ENCODE peak calls at places on chromosomes 13 and 19, in four cellular contexts. W is IMR-90, M is H9, Q is neuronal stem cell. V is an unnamed sample.

GRCh38 chr13:48476674-48477073 is 56.2 kb downstream of the RCBTB2 start:
- DNase-seq in Q (no peak), M (no peak), W (no peak), V (no peak)

GRCh38 chr19:6066661-6067646 is 43.3 kb downstream of the RFX2 start:
- DNase-seq in Q (peak; percentile 95), M (peak; percentile 79), W (peak; percentile 86), V (peak; percentile 98)

GRCh38 chr19:13012690-13013608 is 17.7 kb downstream of the NFIX start:
- DNase-seq in Q (no peak), M (peak; percentile 58), W (peak; percentile 63), V (peak; percentile 47)

GRCh38 chr19:58170860-58171259 is 12.0 kb upstream of the ZNF274 start:
- DNase-seq in Q (no peak), W (peak; percentile 42), M (no peak), V (no peak)

GRCh38 chr13:112693831-112694497 is 4.1 kb downstream of the ATP11A start:
- DNase-seq in Q (no peak), M (peak; percentile 31), W (peak; percentile 90), V (no peak)

GRCh38 chr13:41117859-41118258 is 14.7 kb downstream of the KBTBD6 start:
- DNase-seq in W (no peak), M (no peak), Q (no peak), V (no peak)

GRCh38 chr13:38783992-38784875 is 97.4 kb downstream of the FREM2 start:
- DNase-seq in W (no peak), M (no peak), Q (no peak), V (no peak)

GRCh38 chr19:18203408-18203862 is 407 bp downstream of the RAB3A start:
- DNase-seq in M (no peak), W (no peak), Q (no peak), V (no peak)

GRCh38 chr19:39014037-39014436 is 18.3 kb downstream of the FBXO27 start:
- DNase-seq in Q (no peak), M (no peak), W (no peak), V (no peak)

GRCh38 chr13:39603424-39603947 is 493 bp upstream of the LHFPL6 start:
- DNase-seq in M (peak; percentile 41), Q (no peak), W (peak; percentile 24), V (peak; percentile 72)

GRCh38 chr19:52211926-52212571 is 22.2 kb downstream of the PPP2R1A start:
- DNase-seq in Q (no peak), W (no peak), M (no peak), V (no peak)

GRCh38 chr13:91904005-91904404 is 505.6 kb downstream of the GPC5 start:
- DNase-seq in W (no peak), Q (no peak), M (no peak), V (no peak)

GRCh38 chr19:8500158-8500557 is 2.3 kb downstream of the PRAM1 start:
- DNase-seq in M (no peak), W (no peak), Q (no peak), V (peak; percentile 43)

GRCh38 chr13:19062801-19063200 is 118.8 kb downstream of the TUBA3C start:
- DNase-seq in W (no peak), Q (no peak), M (no peak), V (no peak)

GRCh38 chr19:5439452-5439851 is 15.8 kb upstream of the ZNRF4 start:
- DNase-seq in M (no peak), Q (no peak), W (no peak), V (no peak)

GRCh38 chr13:110856941-110857835 is 57.7 kb downstream of the ANKRD10 start:
- DNase-seq in W (no peak), M (no peak), Q (no peak), V (no peak)

GRCh38 chr19:4583961-4584669 is 24.6 kb upstream of the SEMA6B start:
- DNase-seq in Q (peak; percentile 71), M (peak; percentile 67), W (no peak), V (peak; percentile 54)

GRCh38 chr13:80276371-80277289 is 64.3 kb downstream of the SPRY2 start:
- DNase-seq in M (no peak), W (peak; percentile 23), Q (peak; percentile 93), V (peak; percentile 45)

GRCh38 chr19:18419699-18420460 is 682 bp downstream of the SSBP4 start:
- DNase-seq in Q (no peak), M (no peak), W (no peak), V (no peak)

GRCh38 chr13:100490692-100491091 is 97.9 kb downstream of the GGACT start:
- DNase-seq in M (peak; percentile 89), Q (no peak), W (no peak), V (peak; percentile 89)

GRCh38 chr19:51377422-51377821 is 5.0 kb upstream of the NKG7 start:
- DNase-seq in W (no peak), M (no peak), Q (no peak), V (no peak)

GRCh38 chr13:91346848-91347211 is 657 bp upstream of the MIR17HG start:
- DNase-seq in W (no peak), Q (peak; percentile 14), M (peak; percentile 38), V (peak; percentile 64)

GRCh38 chr13:99314640-99315176 is 7.5 kb upstream of the GPR183 start:
- DNase-seq in Q (no peak), W (peak; percentile 28), M (no peak), V (no peak)

GRCh38 chr13:101399365-101399764 is 16.9 kb downstream of the NALCN start:
- DNase-seq in Q (no peak), M (no peak), W (peak; percentile 34), V (no peak)

GRCh38 chr13:69389899-69390298 is 717.7 kb upstream of the ATXN8OS start:
- DNase-seq in M (no peak), Q (no peak), W (no peak), V (no peak)

GRCh38 chr13:109869312-109870237 is 83.2 kb upstream of the IRS2 start:
- DNase-seq in W (peak; percentile 44), M (peak; percentile 59), Q (no peak), V (peak; percentile 47)

DNA sequence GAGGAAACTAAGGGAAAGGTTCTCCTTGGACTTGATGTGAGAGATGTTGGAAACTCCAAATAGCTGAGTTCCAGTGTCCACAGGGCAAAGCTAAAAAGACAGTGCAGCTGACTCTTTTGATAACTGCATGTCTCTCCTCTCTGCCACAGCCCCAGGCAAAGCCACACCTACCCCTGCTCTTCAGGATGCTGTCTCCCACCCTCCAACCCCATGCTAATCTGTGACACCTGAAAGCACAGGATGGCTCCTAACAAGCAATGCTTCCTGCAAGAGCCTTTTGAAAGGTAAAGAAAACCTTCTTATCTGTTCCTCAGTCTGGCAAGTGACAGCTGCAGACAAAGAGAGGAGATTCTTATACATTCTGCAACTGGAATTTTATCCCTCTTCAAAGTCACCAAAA is 14.5 kb downstream of the SLC46A3 start:
- DNase-seq in W (no peak), M (no peak), Q (no peak), V (peak; percentile 78)
- H3K23ac ChIP-seq in W (peak overlapping the region; percentile 20), M (no peak overlapping the region), Q (no peak overlapping the region), V (no peak overlapping the region)

GRCh38 chr19:1407662-1408299 is 395 bp downstream of the DAZAP1 start:
- DNase-seq in W (no peak), Q (no peak), M (no peak), V (no peak)
- H3K23ac ChIP-seq in W (no peak overlapping the region), Q (peak overlapping the region; percentile 55), M (no peak overlapping the region), V (no peak overlapping the region)

GRCh38 chr13:30933334-30933681 is 852 bp downstream of the TEX26 start:
- DNase-seq in Q (no peak), M (no peak), W (no peak), V (no peak)
- H3K23ac ChIP-seq in Q (no peak overlapping the region), M (no peak overlapping the region), W (no peak overlapping the region), V (no peak overlapping the region)

GRCh38 chr19:14676762-14677161 is 2.1 kb upstream of the ADGRE3 start:
- DNase-seq in W (no peak), Q (no peak), M (no peak), V (no peak)

GRCh38 chr19:14674764-14675163 is at the start of gene ADGRE3:
- DNase-seq in Q (no peak), W (no peak), M (no peak), V (no peak)

GRCh38 chr19:14682084-14682483 is 7.4 kb upstream of the ADGRE3 start:
- DNase-seq in W (no peak), Q (no peak), M (no peak), V (no peak)

GRCh38 chr19:14677464-14677863 is 2.8 kb upstream of the ADGRE3 start:
- DNase-seq in W (no peak), Q (no peak), M (no peak), V (no peak)

DNA sequence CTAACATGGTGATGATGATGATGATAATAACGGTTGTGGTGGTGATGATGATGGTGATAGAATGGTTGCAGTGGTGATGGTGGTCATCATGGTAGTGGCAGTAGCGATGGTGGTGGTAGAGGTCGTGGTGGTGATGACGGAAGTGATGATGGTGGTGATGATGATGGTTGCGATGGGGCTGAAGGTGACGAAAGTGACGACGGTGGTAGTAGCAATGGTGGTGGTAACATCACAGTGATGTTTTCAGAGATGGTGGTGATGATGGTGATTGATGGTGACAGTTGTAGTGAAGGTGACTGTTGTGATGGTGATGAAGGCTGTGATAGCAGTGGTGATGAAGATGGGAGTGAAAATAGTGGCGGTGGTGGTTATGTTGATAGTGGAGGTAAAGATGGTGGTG is 3.6 kb upstream of the ADGRE3 start:
- DNase-seq in M (no peak), W (no peak), Q (no peak), V (no peak)
- H3K23ac ChIP-seq in M (no peak overlapping the region), W (no peak overlapping the region), Q (no peak overlapping the region), V (no peak overlapping the region)

DNA sequence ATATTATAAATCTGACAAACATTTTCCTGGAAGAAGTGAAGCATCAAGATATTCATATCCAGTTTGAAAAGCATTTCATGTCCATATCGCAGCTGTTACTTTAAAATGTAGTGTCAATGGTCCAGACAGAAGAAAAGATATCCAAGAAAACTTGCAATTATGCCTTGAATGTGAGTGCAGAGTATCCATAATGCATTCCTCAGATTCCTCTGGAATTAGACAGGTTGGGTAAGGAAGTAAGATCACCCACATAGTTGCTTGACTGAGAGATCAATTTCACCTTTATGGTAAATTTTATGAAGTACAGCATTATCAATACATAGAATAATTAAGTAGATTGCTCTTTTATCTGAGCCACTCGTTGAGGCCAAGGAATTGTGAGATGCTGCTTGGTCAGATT is 327.0 kb upstream of the SLITRK5 start:
- DNase-seq in M (no peak), W (no peak), Q (no peak), V (peak; percentile 24)
- H3K23ac ChIP-seq in M (no peak overlapping the region), W (no peak overlapping the region), Q (no peak overlapping the region), V (no peak overlapping the region)

GRCh38 chr19:2998642-2999041 is 21.3 kb downstream of the TLE6 start:
- DNase-seq in W (no peak), M (no peak), Q (no peak), V (no peak)
- H3K23ac ChIP-seq in W (no peak overlapping the region), M (no peak overlapping the region), Q (no peak overlapping the region), V (no peak overlapping the region)

GRCh38 chr13:65844266-65844841 is 1385.8 kb downstream of the PCDH9 start:
- DNase-seq in W (no peak), Q (no peak), M (no peak), V (no peak)
- H3K23ac ChIP-seq in W (no peak overlapping the region), Q (no peak overlapping the region), M (no peak overlapping the region), V (no peak overlapping the region)

V was measured in mesendoderm.